ENCODE peak calls at places on chromosome 13, in six cellular contexts. Q is heart right ventricle, D is endodermal cell, B is thoracic aorta, C is PC-9, M is lower leg skin. Z is an unnamed sample.
A peak's percentile ranks its signal among the peaks of the same experiment; 100 is the strongest.

GRCh38 chr13:39401091-39401647 is 201.8 kb downstream of the LHFPL6 start:
- DNase-seq in Q (no peak), D (no peak), B (no peak), C (no peak), M (no peak), Z (no peak)

GRCh38 chr13:26449063-26449848 is 108.2 kb upstream of the WASF3 start:
- DNase-seq in Q (no peak), D (no peak), B (no peak), C (no peak), M (no peak), Z (no peak)

GRCh38 chr13:97321101-97321500 is 99.0 kb downstream of the MBNL2 start:
- DNase-seq in Q (no peak), D (peak; percentile 63), B (no peak), C (no peak), M (no peak), Z (no peak)

GRCh38 chr13:73325351-73326214 is 266.8 kb downstream of the KLF5 start:
- DNase-seq in Q (no peak), D (no peak), B (no peak), C (peak; percentile 93), M (no peak), Z (no peak)

GRCh38 chr13:76707360-76707759 is 178.8 kb downstream of the KCTD12 start:
- DNase-seq in Q (no peak), D (no peak), B (no peak), C (no peak), M (no peak), Z (no peak)

GRCh38 chr13:79972066-79972569 is 368.8 kb downstream of the SPRY2 start:
- DNase-seq in Q (no peak), D (no peak), B (no peak), C (no peak), M (no peak), Z (no peak)

GRCh38 chr13:88153353-88153752 is 482.2 kb downstream of the SLITRK5 start:
- DNase-seq in Q (no peak), D (no peak), B (no peak), C (no peak), M (no peak), Z (no peak)

GRCh38 chr13:41075034-41075433 is 13.7 kb downstream of the WBP4 start:
- DNase-seq in Q (no peak), D (no peak), B (no peak), C (no peak), M (no peak), Z (no peak)

GRCh38 chr13:43784491-43784890 is 2.3 kb downstream of the ENOX1 start:
- DNase-seq in Q (no peak), D (no peak), B (no peak), C (no peak), M (no peak), Z (no peak)

GRCh38 chr13:24502567-24503375 is 9.8 kb downstream of the PARP4 start:
- DNase-seq in Q (no peak), D (peak; percentile 61), B (no peak), C (peak; percentile 93), M (no peak), Z (no peak)

GRCh38 chr13:28568286-28568685 is 73.4 kb upstream of the FLT1 start:
- DNase-seq in Q (peak; percentile 71), D (no peak), B (no peak), C (no peak), M (peak; percentile 87), Z (no peak)

GRCh38 chr13:20219585-20219984 is 12.5 kb downstream of the GJB6 start:
- DNase-seq in Q (no peak), D (no peak), B (no peak), C (no peak), M (no peak), Z (no peak)

GRCh38 chr13:59651479-59651878 is 512.2 kb downstream of the DIAPH3 start:
- DNase-seq in Q (no peak), D (no peak), B (no peak), C (no peak), M (no peak), Z (no peak)

GRCh38 chr13:40536443-40537113 is 129.9 kb downstream of the FOXO1 start:
- DNase-seq in Q (no peak), D (peak; percentile 75), B (no peak), C (peak; percentile 37), M (no peak), Z (peak; percentile 11)

GRCh38 chr13:39159393-39159792 is 121.1 kb downstream of the NHLRC3 start:
- DNase-seq in Q (no peak), D (no peak), B (no peak), C (no peak), M (no peak), Z (no peak)

GRCh38 chr13:28494537-28494860 is 429 bp downstream of the FLT1 start:
- DNase-seq in Q (no peak), D (no peak), B (no peak), C (no peak), M (no peak), Z (no peak)

GRCh38 chr13:94917814-94918213 is 205.5 kb upstream of the SOX21 start:
- DNase-seq in Q (no peak), D (peak; percentile 89), B (no peak), C (no peak), M (no peak), Z (no peak)

GRCh38 chr13:31538067-31539042 is 201.0 kb upstream of the RXFP2 start:
- DNase-seq in Q (no peak), D (no peak), B (no peak), C (no peak), M (no peak), Z (no peak)

GRCh38 chr13:59532405-59532804 is 631.3 kb downstream of the DIAPH3 start:
- DNase-seq in Q (no peak), D (no peak), B (no peak), C (no peak), M (no peak), Z (no peak)

GRCh38 chr13:113307491-113307890 is 10.5 kb downstream of the LAMP1 start:
- DNase-seq in Q (no peak), D (no peak), B (no peak), C (no peak), M (no peak), Z (no peak)

GRCh38 chr13:44523176-44524017 is 52.7 kb downstream of the TSC22D1 start:
- DNase-seq in Q (no peak), D (no peak), B (no peak), C (peak; percentile 80), M (no peak), Z (peak; percentile 68)

GRCh38 chr13:31629085-31629785 is 110.1 kb upstream of the RXFP2 start:
- DNase-seq in Q (no peak), D (no peak), B (no peak), C (no peak), M (no peak), Z (no peak)

GRCh38 chr13:84821261-84821660 is 939.0 kb upstream of the SLITRK1 start:
- DNase-seq in Q (no peak), D (no peak), B (no peak), C (no peak), M (no peak), Z (no peak)

GRCh38 chr13:113801289-113801961 is 42.4 kb downstream of the TMEM255B start:
- DNase-seq in Q (no peak), D (no peak), B (no peak), C (no peak), M (peak; percentile 81), Z (no peak)

GRCh38 chr13:111116830-111117229 is 1.7 kb downstream of the ARHGEF7 start:
- DNase-seq in Q (no peak), D (no peak), B (no peak), C (no peak), M (no peak), Z (no peak)
- TF ChIP-seq CTCF in Q (no peak), D (no peak), B (no peak), C (no peak), M (no peak), Z (no peak)

GRCh38 chr13:29597246-29597645 is 1.8 kb upstream of the SLC7A1 start:
- DNase-seq in Q (no peak), D (no peak), B (no peak), C (no peak), M (no peak), Z (no peak)

GRCh38 chr13:29595380-29596063 is at the start of gene SLC7A1:
- DNase-seq in Q (peak; percentile 44), D (peak; percentile 94), B (peak; percentile 27), C (peak; percentile 70), M (peak; percentile 94), Z (no peak)

GRCh38 chr13:29597701-29598100 is 2.2 kb upstream of the SLC7A1 start:
- DNase-seq in Q (no peak), D (no peak), B (no peak), C (no peak), M (no peak), Z (no peak)

GRCh38 chr13:29594710-29595379 is 643 bp downstream of the SLC7A1 start:
- DNase-seq in Q (no peak), D (peak; percentile 72), B (peak; percentile 35), C (no peak), M (peak; percentile 95), Z (no peak)

DNA sequence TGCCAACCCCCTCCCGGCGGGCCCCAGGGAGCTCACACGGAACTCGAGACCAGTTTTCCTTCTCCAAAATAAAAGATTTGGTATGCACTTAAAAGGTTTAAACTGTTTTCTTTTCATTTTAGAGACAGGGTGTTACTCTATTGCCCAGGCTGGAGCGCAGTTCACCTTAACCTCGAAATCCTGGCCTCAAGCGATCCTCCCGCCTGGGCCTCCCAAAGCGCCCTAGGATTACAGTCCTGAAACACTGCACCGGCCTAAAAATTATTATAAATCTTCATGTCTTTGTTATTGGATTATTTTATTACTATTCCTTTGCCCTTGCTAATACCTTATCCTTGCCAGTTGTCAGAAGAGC is 553 bp upstream of the SLC7A1 start:
- DNase-seq in Q (no peak), D (no peak), B (no peak), C (no peak), M (no peak), Z (no peak)
- TF ChIP-seq CTCF in Q (no peak), D (peak; percentile 24), B (no peak), C (no peak), M (no peak), Z (no peak)

GRCh38 chr13:57925250-57925649 is 293.7 kb downstream of the PCDH17 start:
- DNase-seq in Q (no peak), D (no peak), B (no peak), C (no peak), M (no peak), Z (no peak)
- TF ChIP-seq CTCF in Q (peak; percentile 46), D (no peak), B (no peak), C (no peak), M (no peak), Z (no peak)

DNA sequence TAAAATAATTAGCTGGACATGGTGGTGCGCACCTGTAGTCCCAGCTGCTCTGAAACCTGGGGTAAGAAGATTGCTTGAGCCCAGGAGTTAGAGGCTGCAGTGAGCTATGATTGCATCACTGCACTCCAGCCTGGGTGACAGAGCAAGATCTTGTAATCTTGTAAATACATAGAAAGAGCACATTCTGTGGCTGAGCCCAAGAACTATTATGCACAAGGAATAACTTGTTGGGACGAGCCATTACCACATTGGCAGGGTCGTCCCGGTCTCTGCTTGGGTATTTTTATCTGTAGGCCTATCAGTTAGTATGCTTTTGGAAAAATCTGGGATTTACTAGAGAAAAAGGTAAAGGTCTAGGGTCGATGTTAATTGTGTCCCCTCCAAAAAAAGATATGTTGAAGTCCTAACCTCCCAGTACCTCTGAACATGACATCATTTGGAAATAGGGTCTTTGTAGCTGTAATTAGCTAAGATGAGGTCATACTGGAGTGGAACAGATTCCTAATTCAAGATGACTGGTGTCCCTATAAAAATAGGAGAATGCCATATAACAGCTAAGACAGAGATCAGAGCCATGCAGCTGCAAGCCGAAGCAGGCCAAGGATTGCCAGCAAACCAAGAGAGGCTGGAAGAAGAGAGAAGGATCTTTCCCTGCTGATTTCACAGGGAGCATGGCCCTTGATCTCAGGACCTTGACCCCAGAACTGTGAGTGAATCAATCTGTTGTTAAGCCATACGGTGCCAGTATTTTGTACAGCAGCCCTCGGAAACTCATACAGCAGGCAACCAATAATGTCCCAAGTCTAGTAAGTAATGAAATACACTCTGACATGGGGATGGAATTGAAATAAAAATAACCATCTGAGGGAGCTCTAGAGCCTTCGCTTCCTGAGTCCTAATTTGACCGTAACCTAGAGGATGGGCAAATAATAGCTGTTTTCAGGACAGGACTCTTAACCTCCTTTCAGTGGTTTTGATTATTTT is 77.0 kb downstream of the TM9SF2 start:
- DNase-seq in Q (no peak), D (no peak), B (no peak), C (no peak), M (no peak), Z (no peak)
- TF ChIP-seq CTCF in Q (peak; percentile 42), D (peak; percentile 57), B (peak; percentile 28), C (no peak), M (no peak), Z (peak; percentile 6)

Z was measured in keratinocyte.